ENCODE peak calls at places on chromosomes 3 and 15, in seven cellular contexts. S is GM23248, G is neural progenitor cell, H is mesendoderm, M is IMR-90, O is neuronal stem cell, I is endodermal cell. R is an unnamed sample.

GRCh38 chr15:90469723-90470122 is 60.0 kb upstream of the CRTC3 start:
- DNase-seq in H (no peak), O (no peak), G (no peak), S (no peak), I (no peak), M (no peak), R (no peak)

GRCh38 chr15:40550381-40551037 is 14.3 kb downstream of the CCDC32 start:
- DNase-seq in O (no peak), H (no peak), M (no peak), I (no peak), G (no peak), S (no peak), R (no peak)

GRCh38 chr15:75731248-75732100 is 18.8 kb upstream of the CSPG4 start:
- DNase-seq in O (no peak), G (no peak), S (no peak), M (peak; percentile 51), H (peak; percentile 51), I (peak; percentile 75), R (no peak)

GRCh38 chr3:107943860-107944543 is 146.8 kb downstream of the CD47 start:
- DNase-seq in S (peak; percentile 84), G (no peak), I (no peak), O (no peak), M (peak; percentile 26), H (no peak), R (no peak)

GRCh38 chr3:52504977-52505376 is 9.8 kb downstream of the STAB1 start:
- DNase-seq in O (no peak), I (no peak), S (no peak), M (no peak), H (no peak), G (no peak), R (no peak)

GRCh38 chr3:179716811-179717210 is 64.0 kb downstream of the USP13 start:
- DNase-seq in I (no peak), S (peak; percentile 87), O (no peak), H (no peak), M (peak; percentile 93), G (no peak), R (no peak)

GRCh38 chr3:64185436-64185835 is 39.8 kb downstream of the PRICKLE2 start:
- DNase-seq in O (no peak), I (no peak), M (no peak), G (no peak), S (peak; percentile 65), H (no peak), R (no peak)

GRCh38 chr3:194205675-194206133 is 69.8 kb downstream of the HES1 start:
- DNase-seq in I (peak; percentile 83), M (no peak), S (no peak), G (no peak), H (peak; percentile 73), O (no peak), R (no peak)

GRCh38 chr3:51371943-51372557 is 13.0 kb upstream of the MANF start:
- DNase-seq in O (peak; percentile 71), M (peak; percentile 76), H (peak; percentile 82), G (peak; percentile 88), S (peak; percentile 85), I (peak; percentile 89), R (peak; percentile 67)

GRCh38 chr15:58875343-58875742 is 58.1 kb downstream of the SLTM start:
- DNase-seq in S (no peak), H (no peak), M (peak; percentile 5), O (no peak), G (no peak), I (no peak), R (no peak)

GRCh38 chr3:195582947-195583346 is 793 bp downstream of the APOD start:
- DNase-seq in O (no peak), I (peak; percentile 77), H (peak; percentile 65), G (no peak), S (no peak), M (no peak), R (peak; percentile 23)

GRCh38 chr15:25710184-25710583 is 152.9 kb downstream of the ATP10A start:
- DNase-seq in S (peak; percentile 58), G (peak; percentile 81), I (peak; percentile 92), O (peak; percentile 30), M (no peak), H (peak; percentile 63), R (no peak)

GRCh38 chr3:31066999-31067398 is 172.5 kb upstream of the GADL1 start:
- DNase-seq in I (no peak), S (peak; percentile 98), G (no peak), H (peak; percentile 59), O (no peak), M (peak; percentile 97), R (no peak)

GRCh38 chr3:183158552-183159006 is 4.0 kb downstream of the LAMP3 start:
- DNase-seq in I (peak; percentile 59), H (peak; percentile 75), O (no peak), M (peak; percentile 68), S (peak; percentile 73), G (no peak), R (no peak)

GRCh38 chr15:85639752-85640381 is 154.9 kb downstream of the KLHL25 start:
- DNase-seq in H (no peak), G (no peak), I (no peak), M (peak; percentile 72), S (peak; percentile 93), O (no peak), R (no peak)

GRCh38 chr15:47756872-47757271 is 39.6 kb downstream of the SEMA6D start:
- DNase-seq in I (no peak), S (peak; percentile 92), O (no peak), G (no peak), M (peak; percentile 91), H (peak; percentile 66), R (peak; percentile 30)

GRCh38 chr3:9883676-9884554 is 3.9 kb upstream of the CIDEC start:
- DNase-seq in H (peak; percentile 41), S (peak; percentile 82), G (no peak), I (no peak), O (no peak), M (peak; percentile 27), R (no peak)

GRCh38 chr3:188362405-188362831 is 208.5 kb downstream of the LPP start:
- DNase-seq in M (peak; percentile 69), G (no peak), S (peak; percentile 93), I (no peak), O (no peak), H (peak; percentile 27), R (no peak)

GRCh38 chr3:188361888-188362287 is 207.9 kb downstream of the LPP start:
- DNase-seq in M (no peak), H (no peak), I (no peak), S (no peak), O (no peak), G (no peak), R (no peak)

GRCh38 chr3:188360364-188360881 is 206.5 kb downstream of the LPP start:
- DNase-seq in M (no peak), S (no peak), H (no peak), O (no peak), G (no peak), I (no peak), R (no peak)

GRCh38 chr3:188353409-188353808 is 199.5 kb downstream of the LPP start:
- DNase-seq in M (no peak), O (no peak), I (no peak), H (no peak), S (no peak), G (no peak), R (no peak)

GRCh38 chr3:188358787-188359493 is 205.0 kb downstream of the LPP start:
- DNase-seq in M (no peak), H (no peak), G (no peak), O (no peak), I (no peak), S (no peak), R (no peak)
- H3K9ac ChIP-seq in M (no peak overlapping the region), H (no peak overlapping the region), G (no peak overlapping the region), O (no peak overlapping the region), I (no peak overlapping the region), S (no peak overlapping the region), R (no peak overlapping the region)

DNA sequence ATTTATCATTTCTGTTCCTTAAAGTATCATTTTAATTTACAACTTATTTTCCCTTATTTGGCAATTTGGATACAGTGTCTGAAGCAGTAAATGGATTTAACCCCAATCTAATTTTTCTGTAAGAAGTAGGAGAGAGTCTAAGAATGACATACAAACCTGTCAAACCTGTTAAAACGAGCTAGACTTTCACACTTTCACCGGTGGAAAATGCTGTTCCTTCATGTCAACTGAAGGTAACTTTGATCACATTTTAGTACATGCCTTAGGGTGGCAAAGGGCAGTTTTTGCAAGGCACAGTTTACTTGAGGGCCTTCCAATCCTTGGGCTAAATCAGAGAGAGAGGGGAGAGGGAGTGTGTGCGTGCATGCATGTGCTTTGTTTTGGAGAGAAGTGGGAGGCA is 221.4 kb downstream of the THSD4 start:
- DNase-seq in O (no peak), I (no peak), S (no peak), H (peak; percentile 2), G (no peak), M (no peak), R (no peak)
- H3K27ac ChIP-seq in O (no peak overlapping the region), I (no peak overlapping the region), S (no peak overlapping the region), H (no peak overlapping the region), G (no peak overlapping the region), M (peak overlapping the region; percentile 5), R (no peak overlapping the region)

GRCh38 chr3:122008166-122008565 is 13.9 kb downstream of the ILDR1 start:
- DNase-seq in S (no peak), I (peak; percentile 81), O (no peak), G (no peak), M (no peak), H (peak; percentile 77), R (no peak)

GRCh38 chr3:122004123-122004522 is 17.9 kb downstream of the ILDR1 start:
- DNase-seq in S (no peak), G (no peak), H (no peak), O (no peak), I (no peak), M (no peak), R (no peak)

GRCh38 chr3:122003596-122003995 is 18.5 kb downstream of the ILDR1 start:
- DNase-seq in I (no peak), O (no peak), H (no peak), S (no peak), M (no peak), G (no peak), R (no peak)

GRCh38 chr3:122003112-122003511 is 18.9 kb downstream of the ILDR1 start:
- DNase-seq in O (no peak), H (no peak), G (no peak), M (no peak), S (no peak), I (no peak), R (no peak)

GRCh38 chr3:122005033-122005565 is 16.9 kb downstream of the ILDR1 start:
- DNase-seq in H (peak; percentile 71), G (no peak), O (no peak), I (peak; percentile 75), S (no peak), M (no peak), R (no peak)
- H3K4me3 ChIP-seq in H (no peak overlapping the region), G (no peak overlapping the region), O (no peak overlapping the region), I (no peak overlapping the region), S (no peak overlapping the region), M (no peak overlapping the region), R (no peak overlapping the region)

DNA sequence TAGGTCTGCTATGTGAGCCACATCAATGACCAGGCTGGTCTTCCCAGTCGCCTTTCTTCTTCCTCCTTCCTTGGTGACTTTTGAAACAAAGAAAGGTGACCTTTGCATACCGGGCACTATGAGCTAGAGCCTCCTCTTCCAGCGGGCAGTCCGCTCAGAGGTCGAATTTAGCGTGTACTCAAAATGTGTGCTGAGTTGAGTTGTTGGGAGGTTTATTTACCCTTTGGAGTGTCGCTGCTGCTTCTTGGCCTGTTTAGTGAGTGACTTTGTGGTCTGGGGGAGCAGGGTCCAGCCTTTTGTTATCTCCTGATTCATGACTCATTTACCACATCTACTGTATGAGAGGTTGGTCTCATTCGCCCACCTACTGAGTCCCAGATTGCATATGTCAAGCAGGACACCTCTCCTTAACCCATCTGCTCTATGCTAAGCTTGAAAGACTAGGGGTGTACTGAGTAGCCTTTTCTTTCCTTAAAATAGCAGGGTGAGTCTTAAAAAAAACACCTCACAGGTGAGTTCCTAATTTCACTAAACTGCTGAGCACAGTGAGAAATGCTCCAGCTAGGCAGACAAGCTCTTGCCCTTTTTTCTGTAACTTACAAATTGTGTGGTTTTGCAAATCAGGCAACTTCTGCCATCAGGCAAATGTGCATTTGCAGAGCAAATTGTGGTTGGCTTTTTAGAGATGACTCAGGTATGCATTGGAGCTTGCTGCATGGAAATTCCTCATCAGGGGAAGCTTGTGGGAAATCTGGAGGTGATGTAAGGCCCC is 3.2 kb upstream of the SIAH2 start:
- DNase-seq in O (no peak), M (peak; percentile 78), G (peak; percentile 54), I (peak; percentile 59), H (peak; percentile 76), S (peak; percentile 62), R (no peak)
- H3K9ac ChIP-seq in O (no peak overlapping the region), M (no peak overlapping the region), G (no peak overlapping the region), I (no peak overlapping the region), H (no peak overlapping the region), S (no peak overlapping the region), R (no peak overlapping the region)